ENCODE peak calls at places on chromosomes 6 and 20, in seven cellular contexts. N, F, P, M, B, C and Z are unnamed samples. For H3K4me1, the result is how much of the 10 kb centered on the place peaks cover.

GRCh38 chr6:128655978-128656498 is 135.6 kb upstream of the PTPRK start:
- DNase-seq in P (no peak), C (no peak), F (peak), B (no peak), M (no peak), N (no peak), Z (no peak)

GRCh38 chr20:829531-829930 is 4.0 kb upstream of the FAM110A start:
- DNase-seq in N (no peak), C (peak), M (no peak), B (no peak), F (no peak), P (no peak), Z (no peak)

GRCh38 chr20:25046181-25046641 is 11.7 kb downstream of the ACSS1 start:
- DNase-seq in C (peak), B (no peak), P (no peak), M (no peak), F (no peak), N (peak), Z (no peak)

GRCh38 chr20:25551413-25552210 is 33.7 kb downstream of the NINL start:
- DNase-seq in B (no peak), N (no peak), M (no peak), P (no peak), F (no peak), C (no peak), Z (no peak)

GRCh38 chr6:168359794-168360193 is 40.2 kb upstream of the DACT2 start:
- DNase-seq in C (peak), N (no peak), B (no peak), M (no peak), P (no peak), F (no peak), Z (no peak)

GRCh38 chr6:4320860-4321259 is 185.5 kb upstream of the ECI2 start:
- DNase-seq in C (no peak), M (no peak), F (no peak), N (no peak), B (no peak), P (no peak), Z (no peak)

GRCh38 chr6:68196645-68197044 is 438.4 kb upstream of the ADGRB3 start:
- DNase-seq in C (no peak), N (no peak), B (no peak), P (no peak), M (no peak), F (peak), Z (no peak)

GRCh38 chr20:56469077-56469449 is 636 bp downstream of the RTF2 start:
- DNase-seq in B (no peak), C (no peak), P (no peak), M (no peak), N (no peak), F (no peak), Z (no peak)

GRCh38 chr6:73156793-73157767 is 68.2 kb downstream of the KHDC1L start:
- DNase-seq in M (no peak), P (no peak), C (no peak), N (no peak), F (no peak), B (no peak), Z (no peak)

GRCh38 chr6:20680697-20681165 is 146.5 kb downstream of the CDKAL1 start:
- DNase-seq in P (no peak), B (no peak), M (no peak), N (no peak), C (no peak), F (no peak), Z (no peak)

GRCh38 chr6:167793421-167793820 is 33.3 kb upstream of the AFDN start:
- DNase-seq in B (no peak), M (no peak), P (no peak), N (no peak), F (no peak), C (no peak), Z (no peak)

GRCh38 chr6:33597551-33598322 is 17.7 kb upstream of the BAK1 start:
- DNase-seq in M (no peak), C (no peak), F (no peak), B (no peak), P (no peak), N (no peak), Z (no peak)

GRCh38 chr20:35854697-35855434 is 83.1 kb downstream of the PHF20 start:
- DNase-seq in M (no peak), C (no peak), N (no peak), P (no peak), F (no peak), B (no peak), Z (no peak)

GRCh38 chr20:44056010-44056698 is 130.8 kb downstream of the JPH2 start:
- DNase-seq in F (peak), B (peak), C (peak), N (no peak), M (peak), P (no peak), Z (peak)

GRCh38 chr6:167122827-167123657 is at the start of gene CCR6:
- DNase-seq in B (no peak), N (no peak), P (no peak), C (no peak), F (no peak), M (no peak), Z (no peak)

GRCh38 chr6:141552463-141552862 is 580.3 kb upstream of the GJE1 start:
- DNase-seq in F (no peak), N (no peak), P (no peak), B (no peak), C (no peak), M (no peak), Z (no peak)

GRCh38 chr6:166612471-166612881 is 14.6 kb downstream of the RPS6KA2 start:
- DNase-seq in F (no peak), C (no peak), M (no peak), P (no peak), N (no peak), B (no peak), Z (no peak)

GRCh38 chr6:158377866-158378265 is 65.6 kb downstream of the TULP4 start:
- DNase-seq in C (no peak), P (no peak), M (no peak), F (no peak), N (no peak), B (no peak), Z (no peak)

GRCh38 chr20:41143354-41143753 is 6.0 kb downstream of the PLCG1 start:
- DNase-seq in B (no peak), P (no peak), C (peak), N (no peak), M (no peak), F (no peak), Z (no peak)

GRCh38 chr6:41560440-41561192 is 14.4 kb downstream of the FOXP4 start:
- DNase-seq in N (peak), B (peak), P (peak), F (peak), C (no peak), M (peak), Z (peak)

GRCh38 chr20:1274485-1275313 is 8.6 kb downstream of the SNPH start:
- DNase-seq in F (no peak), C (no peak), M (no peak), N (no peak), B (no peak), P (no peak), Z (no peak)

GRCh38 chr20:34215711-34216381 is 25.4 kb upstream of the ASIP start:
- DNase-seq in C (peak), P (peak), F (peak), B (peak), M (peak), N (peak), Z (no peak)

GRCh38 chr6:105869835-105870506 is 216.2 kb upstream of the PRDM1 start:
- DNase-seq in P (no peak), M (no peak), C (no peak), F (no peak), B (no peak), N (no peak), Z (no peak)
- H3K4me1 ChIP-seq in P (under half), M (under half), C (under half), F (under half), B (under half), N (under half), Z (under half)

GRCh38 chr20:61422636-61423425 is 170.8 kb downstream of the CDH4 start:
- DNase-seq in P (no peak), F (peak), N (no peak), M (no peak), C (no peak), B (no peak), Z (no peak)

GRCh38 chr20:61419010-61419409 is 166.9 kb downstream of the CDH4 start:
- DNase-seq in F (no peak), P (no peak), B (no peak), M (no peak), C (no peak), N (no peak), Z (no peak)

GRCh38 chr20:61420056-61420455 is 168.0 kb downstream of the CDH4 start:
- DNase-seq in N (no peak), B (no peak), M (no peak), P (no peak), C (no peak), F (no peak), Z (no peak)

GRCh38 chr20:61419501-61419900 is 167.4 kb downstream of the CDH4 start:
- DNase-seq in C (no peak), F (no peak), N (no peak), B (no peak), P (no peak), M (no peak), Z (no peak)

DNA sequence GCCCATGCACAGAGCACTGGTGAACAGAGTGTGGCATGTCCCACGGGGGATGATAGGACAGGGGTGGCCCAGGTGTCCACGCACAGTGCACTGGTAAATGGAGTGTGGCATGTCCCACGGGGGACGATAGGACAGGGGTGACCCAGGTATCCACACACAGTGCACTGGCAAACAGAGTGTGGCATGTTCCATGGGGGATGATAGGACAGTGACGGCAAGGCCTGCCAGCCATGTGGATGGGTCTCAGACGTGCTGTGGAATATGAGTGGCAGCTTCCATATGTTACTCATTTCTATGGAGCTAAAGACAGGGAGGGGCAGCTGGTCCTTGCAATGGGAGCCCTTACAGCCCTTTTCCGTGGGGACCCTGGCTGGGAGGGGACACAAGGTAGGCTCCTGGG is 168.7 kb downstream of the CDH4 start:
- DNase-seq in B (no peak), M (no peak), P (no peak), C (no peak), F (no peak), N (no peak), Z (no peak)
- H3K4me3 ChIP-seq in B (no peak), M (no peak), P (no peak), C (no peak), F (no peak), N (no peak), Z (no peak)

DNA sequence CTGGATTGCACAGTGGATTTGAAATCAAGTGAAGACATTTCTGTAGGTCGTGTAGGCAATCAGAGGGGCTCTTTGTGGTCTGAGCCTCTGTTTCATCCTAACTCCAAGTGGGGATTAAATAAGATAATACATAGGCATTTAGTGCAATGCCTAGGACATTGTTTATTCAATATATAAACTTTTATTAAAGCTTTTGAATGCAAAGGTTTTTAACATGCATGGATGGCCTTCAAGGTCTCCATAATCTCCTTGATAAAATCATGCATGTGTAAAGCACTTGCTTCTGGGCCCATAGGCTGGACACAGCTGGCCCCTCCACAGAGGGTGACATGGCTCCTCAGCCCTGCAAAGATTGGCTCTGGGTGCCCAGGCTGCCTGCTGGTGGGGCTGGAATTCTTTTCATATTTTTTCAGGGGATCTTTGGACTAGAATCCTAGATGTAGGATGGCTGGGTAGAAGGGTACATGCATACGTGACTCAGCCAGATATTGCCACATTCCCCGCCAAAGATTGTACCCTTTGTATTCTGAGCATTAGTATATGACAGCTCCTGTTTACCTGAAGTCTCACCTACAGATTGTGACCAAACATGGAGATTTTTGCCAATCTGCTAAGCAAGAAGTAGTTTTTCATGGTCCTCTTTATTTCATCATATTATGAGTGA is 19.0 kb upstream of the AVP start:
- DNase-seq in B (no peak), N (no peak), C (no peak), F (no peak), M (no peak), P (no peak), Z (no peak)
- H3K27ac ChIP-seq in B (no peak), N (no peak), C (no peak), F (no peak), M (no peak), P (no peak), Z (no peak)

GRCh38 chr20:23638309-23638708 is 554 bp upstream of the CST3 start:
- DNase-seq in P (no peak), M (no peak), N (no peak), C (no peak), B (no peak), F (no peak), Z (no peak)
- H3K4me1 ChIP-seq in P (under half), M (under half), N (half or more), C (under half), B (under half), F (under half), Z (under half)

GRCh38 chr6:26416288-26416687 is 14.2 kb downstream of the BTN3A1 start:
- DNase-seq in C (no peak), P (no peak), B (no peak), M (no peak), F (no peak), N (no peak), Z (no peak)

GRCh38 chr6:26415791-26416190 is 13.7 kb downstream of the BTN3A1 start:
- DNase-seq in F (no peak), C (no peak), N (no peak), B (no peak), P (no peak), M (no peak), Z (no peak)

GRCh38 chr6:26421259-26422144 is 18.8 kb upstream of the BTN3A3 start:
- DNase-seq in N (peak), M (peak), C (peak), P (peak), F (peak), B (peak), Z (peak)

GRCh38 chr6:26422329-26422728 is 18.0 kb upstream of the BTN3A3 start:
- DNase-seq in C (no peak), B (no peak), N (no peak), M (no peak), P (no peak), F (no peak), Z (no peak)

DNA sequence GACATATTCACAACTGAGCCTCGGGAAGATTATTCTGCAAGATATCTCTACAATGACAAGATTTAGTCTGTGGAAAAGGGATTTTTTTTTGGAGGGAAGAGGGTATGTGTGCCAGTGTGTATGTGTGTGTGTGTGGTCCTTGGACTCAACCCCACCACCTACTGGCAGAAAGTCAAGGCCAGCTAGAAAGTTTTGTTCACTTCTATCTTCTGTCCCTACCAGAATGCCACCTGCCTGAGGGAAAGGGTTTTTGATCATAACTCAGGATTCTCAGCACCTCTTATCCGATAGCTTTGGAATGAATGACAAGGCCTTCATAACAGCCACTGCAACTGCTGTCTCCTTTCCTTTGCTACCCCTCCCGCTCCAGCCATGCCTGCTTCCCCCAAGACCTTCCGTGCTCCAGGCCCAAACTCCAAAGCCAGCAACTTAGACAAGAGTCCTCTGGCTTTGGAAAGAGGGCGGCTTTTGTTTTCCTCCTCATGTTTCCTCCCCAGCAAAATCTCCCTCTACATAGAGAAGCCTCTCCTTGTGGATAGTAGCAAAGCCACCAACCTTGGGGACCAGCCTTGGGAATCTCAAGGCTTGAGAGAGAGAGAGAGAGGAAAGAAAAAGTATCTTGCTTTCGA is 18.6 kb downstream of the BTN3A1 start:
- DNase-seq in M (peak), P (no peak), F (peak), B (no peak), C (no peak), N (no peak), Z (peak)
- H3K4me3 ChIP-seq in M (no peak), P (peak), F (peak), B (peak), C (peak), N (peak), Z (peak)

GRCh38 chr20:49687595-49688567 is 25.8 kb downstream of the B4GALT5 start:
- DNase-seq in F (peak), C (no peak), B (no peak), P (no peak), M (peak), N (no peak), Z (no peak)
- H3K27ac ChIP-seq in F (peak), C (no peak), B (no peak), P (peak), M (peak), N (peak), Z (no peak)